ENCODE peak calls at places on chromosomes 2 and 18, in six cellular contexts. One of them, this sample, is unnamed.
A peak's percentile ranks its signal among the peaks of the same experiment; 100 is the strongest.

GRCh38 chr2:200253631-200254030 is 52.9 kb upstream of the SPATS2L start:
- DNase-seq in adrenal gland: no peak
- DNase-seq in A172: peak; percentile 54
- DNase-seq in iris pigment epithelial cell: peak; percentile 39
- DNase-seq in kidney tubule cell: peak; percentile 65
- DNase-seq in stimulated activated CD8-positive, alpha-beta memory T cell treated with anti-CD3 and anti-CD28 coated beads, Interleukin-4, amount 100 ng/mL, for 1 hour: no peak
- DNase-seq in this sample: peak; percentile 74

GRCh38 chr2:232387451-232388171 is 9.1 kb downstream of the ALPP start:
- DNase-seq in A172: no peak
- DNase-seq in adrenal gland: no peak
- DNase-seq in stimulated activated CD8-positive, alpha-beta memory T cell treated with anti-CD3 and anti-CD28 coated beads, Interleukin-4, amount 100 ng/mL, for 1 hour: no peak
- DNase-seq in kidney tubule cell: no peak
- DNase-seq in iris pigment epithelial cell: no peak
- DNase-seq in this sample: peak; percentile 18

GRCh38 chr2:57908736-57909161 is 137.9 kb upstream of the VRK2 start:
- DNase-seq in stimulated activated CD8-positive, alpha-beta memory T cell treated with anti-CD3 and anti-CD28 coated beads, Interleukin-4, amount 100 ng/mL, for 1 hour: no peak
- DNase-seq in A172: no peak
- DNase-seq in kidney tubule cell: no peak
- DNase-seq in adrenal gland: no peak
- DNase-seq in iris pigment epithelial cell: no peak
- DNase-seq in this sample: no peak

GRCh38 chr2:28452534-28453081 is 43.3 kb upstream of the PLB1 start:
- DNase-seq in stimulated activated CD8-positive, alpha-beta memory T cell treated with anti-CD3 and anti-CD28 coated beads, Interleukin-4, amount 100 ng/mL, for 1 hour: peak; percentile 78
- DNase-seq in kidney tubule cell: peak; percentile 70
- DNase-seq in iris pigment epithelial cell: peak; percentile 22
- DNase-seq in A172: peak; percentile 57
- DNase-seq in adrenal gland: peak; percentile 83
- DNase-seq in this sample: peak; percentile 46

GRCh38 chr18:41767960-41768359 is 187.1 kb upstream of the PIK3C3 start:
- DNase-seq in A172: peak; percentile 76
- DNase-seq in stimulated activated CD8-positive, alpha-beta memory T cell treated with anti-CD3 and anti-CD28 coated beads, Interleukin-4, amount 100 ng/mL, for 1 hour: no peak
- DNase-seq in iris pigment epithelial cell: peak; percentile 83
- DNase-seq in kidney tubule cell: peak; percentile 66
- DNase-seq in adrenal gland: peak; percentile 27
- DNase-seq in this sample: peak; percentile 53

GRCh38 chr2:17475285-17475684 is 43.0 kb downstream of the RAD51AP2 start:
- DNase-seq in adrenal gland: no peak
- DNase-seq in A172: no peak
- DNase-seq in iris pigment epithelial cell: no peak
- DNase-seq in kidney tubule cell: no peak
- DNase-seq in stimulated activated CD8-positive, alpha-beta memory T cell treated with anti-CD3 and anti-CD28 coated beads, Interleukin-4, amount 100 ng/mL, for 1 hour: no peak
- DNase-seq in this sample: no peak

GRCh38 chr2:1910562-1911256 is 166.4 kb upstream of the PXDN start:
- DNase-seq in adrenal gland: no peak
- DNase-seq in A172: no peak
- DNase-seq in iris pigment epithelial cell: no peak
- DNase-seq in stimulated activated CD8-positive, alpha-beta memory T cell treated with anti-CD3 and anti-CD28 coated beads, Interleukin-4, amount 100 ng/mL, for 1 hour: no peak
- DNase-seq in kidney tubule cell: no peak
- DNase-seq in this sample: no peak

GRCh38 chr2:189631849-189632248 is 29.4 kb upstream of the ASNSD1 start:
- DNase-seq in A172: peak; percentile 11
- DNase-seq in adrenal gland: no peak
- DNase-seq in stimulated activated CD8-positive, alpha-beta memory T cell treated with anti-CD3 and anti-CD28 coated beads, Interleukin-4, amount 100 ng/mL, for 1 hour: no peak
- DNase-seq in iris pigment epithelial cell: no peak
- DNase-seq in kidney tubule cell: no peak
- DNase-seq in this sample: peak; percentile 15

GRCh38 chr2:233061007-233061590 is 957 bp downstream of the INPP5D start:
- DNase-seq in A172: no peak
- DNase-seq in stimulated activated CD8-positive, alpha-beta memory T cell treated with anti-CD3 and anti-CD28 coated beads, Interleukin-4, amount 100 ng/mL, for 1 hour: no peak
- DNase-seq in kidney tubule cell: no peak
- DNase-seq in adrenal gland: no peak
- DNase-seq in iris pigment epithelial cell: no peak
- DNase-seq in this sample: no peak